ENCODE peak calls at places on chromosomes 5 and 9, in four cellular contexts. One of them, this sample, is unnamed.

GRCh38 chr5:3282841-3283240 is 312.8 kb upstream of the IRX1 start:
- DNase-seq in pancreas: no peak
- DNase-seq in left ventricle myocardium inferior: no peak
- DNase-seq in cardiac muscle cell: no peak
- DNase-seq in this sample: no peak

GRCh38 chr5:51604324-51604723 is 221.1 kb downstream of the ISL1 start:
- DNase-seq in left ventricle myocardium inferior: no peak
- DNase-seq in cardiac muscle cell: no peak
- DNase-seq in pancreas: no peak
- DNase-seq in this sample: no peak

GRCh38 chr5:148735301-148735700 is 81.0 kb upstream of the HTR4 start:
- DNase-seq in left ventricle myocardium inferior: no peak
- DNase-seq in pancreas: no peak
- DNase-seq in cardiac muscle cell: no peak
- DNase-seq in this sample: no peak

GRCh38 chr9:106872641-106873040 is 9.7 kb downstream of the ZNF462 start:
- DNase-seq in cardiac muscle cell: peak; percentile 31
- DNase-seq in pancreas: no peak
- DNase-seq in left ventricle myocardium inferior: no peak
- DNase-seq in this sample: no peak

GRCh38 chr5:109694451-109694891 is 4.7 kb downstream of the MAN2A1 start:
- DNase-seq in cardiac muscle cell: no peak
- DNase-seq in left ventricle myocardium inferior: no peak
- DNase-seq in pancreas: no peak
- DNase-seq in this sample: no peak

GRCh38 chr5:45162974-45163373 is 354.2 kb downstream of the MRPS30 start:
- DNase-seq in cardiac muscle cell: no peak
- DNase-seq in pancreas: no peak
- DNase-seq in left ventricle myocardium inferior: no peak
- DNase-seq in this sample: no peak

GRCh38 chr9:97696025-97696822 is 916 bp downstream of the XPA start:
- DNase-seq in left ventricle myocardium inferior: no peak
- DNase-seq in cardiac muscle cell: peak; percentile 41
- DNase-seq in pancreas: no peak
- DNase-seq in this sample: no peak

GRCh38 chr9:25453876-25454275 is 224.4 kb downstream of the TUSC1 start:
- DNase-seq in pancreas: no peak
- DNase-seq in cardiac muscle cell: no peak
- DNase-seq in left ventricle myocardium inferior: no peak
- DNase-seq in this sample: no peak

GRCh38 chr9:88889386-88889785 is 101.9 kb upstream of the S1PR3 start:
- DNase-seq in pancreas: no peak
- DNase-seq in left ventricle myocardium inferior: no peak
- DNase-seq in cardiac muscle cell: peak; percentile 11
- DNase-seq in this sample: no peak

GRCh38 chr5:60023255-60023654 is 129.7 kb upstream of the PDE4D start:
- DNase-seq in pancreas: no peak
- DNase-seq in cardiac muscle cell: no peak
- DNase-seq in left ventricle myocardium inferior: no peak
- DNase-seq in this sample: no peak

GRCh38 chr9:134536101-134536900 is 105.3 kb upstream of the COL5A1 start:
- DNase-seq in left ventricle myocardium inferior: peak; percentile 7
- DNase-seq in pancreas: no peak
- DNase-seq in cardiac muscle cell: peak; percentile 80
- DNase-seq in this sample: no peak

GRCh38 chr9:95874303-95874988 is 1.0 kb upstream of the ERCC6L2 start:
- DNase-seq in left ventricle myocardium inferior: no peak
- DNase-seq in cardiac muscle cell: peak; percentile 13
- DNase-seq in pancreas: no peak
- DNase-seq in this sample: no peak

GRCh38 chr5:110965773-110966581 is 105.5 kb upstream of the TSLP start:
- DNase-seq in pancreas: no peak
- DNase-seq in cardiac muscle cell: peak; percentile 55
- DNase-seq in left ventricle myocardium inferior: no peak
- DNase-seq in this sample: no peak

GRCh38 chr5:160315968-160316367 is 3.6 kb upstream of the CCNJL start:
- DNase-seq in cardiac muscle cell: peak; percentile 33
- DNase-seq in left ventricle myocardium inferior: no peak
- DNase-seq in pancreas: no peak
- DNase-seq in this sample: no peak

GRCh38 chr9:20436475-20437195 is 185.7 kb downstream of the MLLT3 start:
- DNase-seq in cardiac muscle cell: no peak
- DNase-seq in pancreas: no peak
- DNase-seq in left ventricle myocardium inferior: no peak
- DNase-seq in this sample: no peak

GRCh38 chr9:70902171-70902570 is 219.2 kb downstream of the TRPM3 start:
- DNase-seq in cardiac muscle cell: peak; percentile 25
- DNase-seq in left ventricle myocardium inferior: no peak
- DNase-seq in pancreas: no peak
- DNase-seq in this sample: no peak
- H3K27ac ChIP-seq in cardiac muscle cell: no peak overlapping the region
- H3K27ac ChIP-seq in left ventricle myocardium inferior: no peak overlapping the region
- H3K27ac ChIP-seq in pancreas: no peak overlapping the region
- H3K27ac ChIP-seq in this sample: no peak overlapping the region

GRCh38 chr5:119411291-119411934 is 40.9 kb upstream of the HSD17B4 start:
- DNase-seq in left ventricle myocardium inferior: no peak
- DNase-seq in cardiac muscle cell: peak; percentile 53
- DNase-seq in pancreas: no peak
- DNase-seq in this sample: no peak
- H3K27ac ChIP-seq in left ventricle myocardium inferior: peak overlapping the region; percentile 74
- H3K27ac ChIP-seq in cardiac muscle cell: no peak overlapping the region
- H3K27ac ChIP-seq in pancreas: peak overlapping the region; percentile 63
- H3K27ac ChIP-seq in this sample: peak overlapping the region; percentile 62

DNA sequence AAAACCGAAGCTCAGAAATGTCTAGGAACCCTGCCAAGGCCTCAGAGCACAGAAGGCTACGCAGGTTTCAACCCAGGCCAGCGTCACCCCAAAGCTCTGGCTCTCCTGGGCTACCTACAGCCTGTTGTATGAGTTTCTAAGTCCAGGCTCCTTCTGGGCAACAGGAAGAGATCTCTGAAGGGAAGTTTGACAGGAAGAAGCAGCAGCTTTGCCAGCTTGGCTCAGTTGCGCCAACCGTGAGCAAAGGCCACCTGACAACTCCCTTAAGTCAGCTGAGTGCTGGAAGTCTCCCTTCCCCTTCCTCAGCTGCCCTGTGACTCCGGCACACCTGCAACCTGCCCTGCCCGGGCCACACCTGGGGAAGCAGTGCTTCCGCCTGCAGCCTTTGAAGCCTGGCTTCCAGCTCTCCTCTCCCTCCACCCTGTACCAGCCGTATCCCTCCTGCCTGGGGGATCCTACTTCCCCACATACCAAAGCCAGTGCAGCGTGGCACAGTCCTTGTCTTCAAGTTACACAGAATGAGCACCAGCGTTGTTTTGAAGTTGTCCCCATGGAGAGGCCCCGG is 36.7 kb downstream of the SHB start:
- DNase-seq in pancreas: peak; percentile 91
- DNase-seq in cardiac muscle cell: no peak
- DNase-seq in left ventricle myocardium inferior: no peak
- DNase-seq in this sample: no peak
- H3K27ac ChIP-seq in pancreas: peak overlapping the region; percentile 52
- H3K27ac ChIP-seq in cardiac muscle cell: no peak overlapping the region
- H3K27ac ChIP-seq in left ventricle myocardium inferior: peak overlapping the region; percentile 40
- H3K27ac ChIP-seq in this sample: peak overlapping the region; percentile 1

GRCh38 chr9:78437721-78438610 is 141.0 kb downstream of the PSAT1 start:
- DNase-seq in left ventricle myocardium inferior: no peak
- DNase-seq in pancreas: no peak
- DNase-seq in cardiac muscle cell: no peak
- DNase-seq in this sample: no peak
- H3K27ac ChIP-seq in left ventricle myocardium inferior: no peak overlapping the region
- H3K27ac ChIP-seq in pancreas: no peak overlapping the region
- H3K27ac ChIP-seq in cardiac muscle cell: no peak overlapping the region
- H3K27ac ChIP-seq in this sample: no peak overlapping the region

This sample was measured in substantia nigra.